ENCODE peak calls at places on chromosomes 16 and 17, in four cellular contexts. H is IMR-90, K is K562, A is GM12878. B is an unnamed sample.

GRCh38 chr16:69064789-69065313 is 40.6 kb upstream of the HAS3 start:
- DNase-seq in H (no peak), K (no peak), A (no peak), B (no peak)

GRCh38 chr16:57646388-57647039 is 18.1 kb downstream of the ADGRG1 start:
- DNase-seq in H (no peak), K (no peak), A (no peak), B (peak; percentile 56)

GRCh38 chr17:29565643-29566472 is 979 bp downstream of the ABHD15 start:
- DNase-seq in H (no peak), K (no peak), A (no peak), B (peak; percentile 25)

GRCh38 chr17:55168970-55169687 is 95.6 kb upstream of the HLF start:
- DNase-seq in H (no peak), K (no peak), A (peak; percentile 51), B (no peak)

GRCh38 chr16:7853197-7853596 is 520.6 kb downstream of the RBFOX1 start:
- DNase-seq in H (no peak), K (no peak), A (no peak), B (no peak)

GRCh38 chr16:86921289-86921688 is 342.9 kb downstream of the FOXL1 start:
- DNase-seq in H (no peak), K (no peak), A (no peak), B (no peak)

GRCh38 chr16:86905302-86905701 is 327.0 kb downstream of the FOXL1 start:
- DNase-seq in H (no peak), K (no peak), A (no peak), B (no peak)

GRCh38 chr17:40859536-40859935 is 7.5 kb downstream of the KRT12 start:
- DNase-seq in H (peak; percentile 8), K (no peak), A (no peak), B (no peak)

GRCh38 chr16:89738538-89739317 is 17.4 kb downstream of the ZNF276 start:
- DNase-seq in H (no peak), K (no peak), A (no peak), B (no peak)

GRCh38 chr16:58054289-58054688 is 28.7 kb downstream of the MMP15 start:
- DNase-seq in H (no peak), K (no peak), A (no peak), B (no peak)

GRCh38 chr16:12265168-12265567 is 288.6 kb downstream of the SNX29 start:
- DNase-seq in H (no peak), K (no peak), A (no peak), B (no peak)

GRCh38 chr16:2023098-2023925 is 3.4 kb upstream of the NHERF2 start:
- DNase-seq in H (peak; percentile 79), K (peak; percentile 93), A (peak; percentile 51), B (peak; percentile 92)

GRCh38 chr16:84571506-84571905 is 46.4 kb downstream of the COTL1 start:
- DNase-seq in H (no peak), K (no peak), A (no peak), B (no peak)

GRCh38 chr17:38877130-38877851 is 7.4 kb downstream of the LASP1 start:
- DNase-seq in H (no peak), K (no peak), A (no peak), B (no peak)

GRCh38 chr16:77531741-77532140 is 96.9 kb upstream of the ADAMTS18 start:
- DNase-seq in H (peak; percentile 38), K (no peak), A (no peak), B (peak; percentile 63)

GRCh38 chr16:57469046-57469445 is 6.6 kb downstream of the POLR2C start:
- DNase-seq in H (no peak), K (no peak), A (no peak), B (no peak)

GRCh38 chr17:8173056-8173870 is 2.9 kb downstream of the TMEM107 start:
- DNase-seq in H (peak; percentile 99), K (peak; percentile 93), A (peak; percentile 98), B (peak; percentile 95)

GRCh38 chr17:38601539-38602351 is 4.0 kb downstream of the SRCIN1 start:
- DNase-seq in H (no peak), K (peak; percentile 58), A (no peak), B (no peak)

GRCh38 chr16:27698746-27699145 is 148.8 kb downstream of the KATNIP start:
- DNase-seq in H (no peak), K (no peak), A (no peak), B (no peak)

GRCh38 chr16:27699540-27699939 is 149.6 kb downstream of the KATNIP start:
- DNase-seq in H (no peak), K (no peak), A (no peak), B (no peak)

GRCh38 chr16:27701381-27701780 is 151.4 kb downstream of the KATNIP start:
- DNase-seq in H (no peak), K (no peak), A (no peak), B (no peak)

GRCh38 chr16:27698266-27698665 is 148.3 kb downstream of the KATNIP start:
- DNase-seq in H (no peak), K (peak; percentile 62), A (no peak), B (no peak)

GRCh38 chr16:27700596-27700995 is 150.7 kb downstream of the KATNIP start:
- DNase-seq in H (no peak), K (no peak), A (no peak), B (no peak)
- TF ChIP-seq FOS in H (no peak), K (no peak), A (no peak), B (no peak)

DNA sequence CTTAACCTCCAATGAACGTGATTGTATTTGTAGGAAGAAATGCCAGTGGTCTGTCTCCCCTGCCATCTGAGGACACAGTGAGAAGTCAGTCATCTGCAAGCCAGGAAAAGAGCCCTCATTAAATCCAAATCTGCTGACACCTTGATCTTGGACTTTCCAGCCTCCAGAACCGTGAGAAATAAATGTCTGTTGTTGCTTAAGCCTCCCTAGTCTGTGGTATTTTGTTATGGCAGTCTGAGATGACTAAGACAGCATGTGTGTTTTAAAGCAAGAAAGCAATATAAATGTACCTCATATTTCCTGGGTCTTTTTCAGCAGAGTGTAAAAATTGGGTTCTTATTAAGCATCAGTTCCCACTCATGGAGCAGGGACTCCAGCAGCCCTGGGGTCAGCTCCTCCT is 177.9 kb upstream of the NLRP1 start:
- DNase-seq in H (peak; percentile 15), K (no peak), A (no peak), B (no peak)
- TF ChIP-seq FOS in H (no peak), K (no peak), A (no peak), B (no peak)

GRCh38 chr16:47971225-47971624 is 184.6 kb downstream of the ABCC12 start:
- DNase-seq in H (no peak), K (no peak), A (no peak), B (no peak)
- TF ChIP-seq FOS in H (no peak), K (no peak), A (no peak), B (no peak)

GRCh38 chr17:79010304-79010646 is 711 bp upstream of the CANT1 start:
- DNase-seq in H (no peak), K (no peak), A (no peak), B (no peak)

GRCh38 chr17:79007504-79008381 is 1.8 kb downstream of the CANT1 start:
- DNase-seq in H (no peak), K (no peak), A (no peak), B (no peak)

GRCh38 chr17:79008666-79009387 is 737 bp downstream of the CANT1 start:
- DNase-seq in H (no peak), K (no peak), A (no peak), B (no peak)

GRCh38 chr17:79011451-79012147 is 2.0 kb upstream of the CANT1 start:
- DNase-seq in H (peak; percentile 85), K (peak; percentile 42), A (no peak), B (peak; percentile 83)

GRCh38 chr17:79009397-79010303 is at the start of gene CANT1:
- DNase-seq in H (peak; percentile 77), K (peak; percentile 91), A (peak; percentile 64), B (peak; percentile 92)
- TF ChIP-seq FOS in H (no peak), K (no peak), A (no peak), B (no peak)

GRCh38 chr17:45426561-45426960 is 6.1 kb downstream of the ARHGAP27 start:
- DNase-seq in H (no peak), K (no peak), A (no peak), B (no peak)

GRCh38 chr17:45425984-45426413 is 6.7 kb downstream of the ARHGAP27 start:
- DNase-seq in H (no peak), K (no peak), A (no peak), B (no peak)

GRCh38 chr17:45423936-45424335 is 8.7 kb downstream of the ARHGAP27 start:
- DNase-seq in H (no peak), K (no peak), A (no peak), B (no peak)

GRCh38 chr17:45424769-45425124 is 7.9 kb downstream of the ARHGAP27 start:
- DNase-seq in H (no peak), K (no peak), A (no peak), B (no peak)

GRCh38 chr17:45425125-45425983 is 7.3 kb downstream of the ARHGAP27 start:
- DNase-seq in H (peak; percentile 74), K (peak; percentile 77), A (no peak), B (no peak)
- TF ChIP-seq FOS in H (no peak), K (no peak), A (no peak), B (no peak)

DNA sequence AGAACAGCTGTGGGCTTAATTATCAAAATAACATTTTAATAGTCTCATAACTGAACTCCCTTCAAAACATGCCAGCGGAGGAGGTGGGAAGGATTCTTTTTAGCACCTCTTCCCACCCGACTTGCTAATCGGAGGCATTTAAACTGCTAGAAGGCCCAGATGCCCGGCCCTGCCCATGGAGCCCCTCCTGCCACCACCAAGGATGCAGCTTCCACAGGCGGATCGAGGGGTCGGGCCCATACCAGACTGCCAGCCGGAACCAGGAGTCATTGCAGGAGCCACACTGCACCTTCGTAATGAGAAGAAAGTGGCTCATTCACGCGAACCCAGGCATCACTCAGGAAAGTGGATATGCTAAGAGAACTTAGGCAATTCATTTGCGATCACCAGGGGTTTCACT is 201.2 kb downstream of the C16orf78 start:
- DNase-seq in H (no peak), K (no peak), A (no peak), B (no peak)
- TF ChIP-seq FOS in H (no peak), K (no peak), A (no peak), B (no peak)

DNA sequence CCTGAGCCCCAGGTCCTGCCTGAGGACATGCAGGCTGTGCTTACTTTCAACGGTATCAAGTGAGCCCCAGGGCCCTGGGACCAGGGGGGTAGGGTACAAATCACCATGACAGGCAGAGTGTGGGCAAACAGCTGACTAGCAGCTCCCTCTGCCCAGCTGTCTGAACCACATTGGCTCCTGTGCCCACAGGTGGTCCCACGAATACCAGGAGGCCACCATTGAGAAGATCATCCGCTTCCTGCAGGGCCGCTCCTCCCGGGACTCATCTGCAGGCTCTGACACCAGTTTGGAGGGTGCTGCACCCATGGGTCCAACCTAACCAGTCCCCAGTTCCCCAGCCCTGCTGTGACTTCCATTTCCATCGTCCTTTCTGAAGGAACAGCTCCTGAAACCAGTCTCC is 10.0 kb downstream of the SLC46A1 start:
- DNase-seq in H (no peak), K (no peak), A (no peak), B (no peak)
- TF ChIP-seq FOS in H (no peak), K (no peak), A (no peak), B (no peak)

GRCh38 chr17:79765708-79766107 is 12.2 kb upstream of the CBX2 start:
- DNase-seq in H (no peak), K (no peak), A (no peak), B (no peak)

GRCh38 chr17:79774561-79774975 is 3.4 kb upstream of the CBX2 start:
- DNase-seq in H (no peak), K (no peak), A (no peak), B (no peak)

GRCh38 chr17:79771276-79771675 is 6.7 kb upstream of the CBX2 start:
- DNase-seq in H (no peak), K (no peak), A (no peak), B (no peak)

GRCh38 chr17:79775635-79776034 is 2.3 kb upstream of the CBX2 start:
- DNase-seq in H (no peak), K (no peak), A (no peak), B (no peak)

GRCh38 chr17:79769596-79770520 is 8.1 kb upstream of the CBX2 start:
- DNase-seq in H (no peak), K (no peak), A (no peak), B (no peak)
- TF ChIP-seq FOS in H (no peak), K (no peak), A (no peak), B (no peak)

B was measured in endothelial cell of umbilical vein.